ENCODE peak calls at places on chromosomes 12 and 14, in four cellular contexts. W, C, N and T are unnamed samples.

GRCh38 chr14:23153891-23154796 is 29.3 kb downstream of the SLC7A8 start:
- DNase-seq in W (peak), C (no peak), N (peak), T (no peak)

GRCh38 chr14:102527255-102528232 is 18.0 kb upstream of the ANKRD9 start:
- DNase-seq in W (no peak), C (no peak), N (no peak), T (no peak)

GRCh38 chr14:23079716-23080115 is 15.2 kb downstream of the ACIN1 start:
- DNase-seq in W (no peak), C (no peak), N (no peak), T (no peak)

GRCh38 chr14:55731881-55732498 is 152.0 kb downstream of the KTN1 start:
- DNase-seq in W (no peak), C (no peak), N (no peak), T (no peak)

GRCh38 chr14:81298122-81298521 is 77.4 kb upstream of the GTF2A1 start:
- DNase-seq in W (no peak), C (no peak), N (no peak), T (no peak)

GRCh38 chr14:68208218-68208617 is 388.6 kb downstream of the RAD51B start:
- DNase-seq in W (no peak), C (no peak), N (no peak), T (no peak)

GRCh38 chr12:96401061-96401871 is 1.0 kb upstream of the CDK17 start:
- DNase-seq in W (no peak), C (peak), N (no peak), T (no peak)

GRCh38 chr12:132300789-132301722 is 28.3 kb downstream of the GALNT9 start:
- DNase-seq in W (peak), C (no peak), N (no peak), T (no peak)

GRCh38 chr12:120361506-120362208 is 7.3 kb downstream of the MSI1 start:
- DNase-seq in W (no peak), C (peak), N (no peak), T (no peak)

GRCh38 chr14:104827173-104828055 is 26.5 kb downstream of the ZBTB42 start:
- DNase-seq in W (no peak), C (no peak), N (no peak), T (no peak)

GRCh38 chr14:91140672-91141071 is 26.8 kb downstream of the DGLUCY start:
- DNase-seq in W (no peak), C (no peak), N (no peak), T (no peak)

GRCh38 chr12:65025070-65025469 is 96.0 kb downstream of the WIF1 start:
- DNase-seq in W (no peak), C (no peak), N (no peak), T (no peak)

GRCh38 chr12:76874491-76875190 is 4.2 kb downstream of the CSRP2 start:
- DNase-seq in W (no peak), C (no peak), N (no peak), T (no peak)

GRCh38 chr14:100105357-100106169 is 40.3 kb downstream of the EVL start:
- DNase-seq in W (no peak), C (no peak), N (no peak), T (no peak)

GRCh38 chr12:94805749-94806148 is 155.4 kb upstream of the TMCC3 start:
- DNase-seq in W (no peak), C (peak), N (no peak), T (no peak)

GRCh38 chr12:31231611-31232360 is 94.2 kb downstream of the SINHCAF start:
- DNase-seq in W (no peak), C (no peak), N (no peak), T (peak)